ENCODE peak calls at places on chromosomes 4 and X, in five cellular contexts. One of them, this sample, is unnamed.

GRCh38 chrX:139720136-139720535 is 12.2 kb upstream of the MCF2 start:
- DNase-seq in mammary epithelial cell: peak; percentile 1
- DNase-seq in uterus: no peak
- DNase-seq in endodermal cell: peak; percentile 83
- DNase-seq in sigmoid colon: no peak
- DNase-seq in this sample: no peak

GRCh38 chrX:124226129-124226528 is 106.3 kb upstream of the TEX13D start:
- DNase-seq in mammary epithelial cell: peak; percentile 63
- DNase-seq in uterus: no peak
- DNase-seq in endodermal cell: no peak
- DNase-seq in sigmoid colon: no peak
- DNase-seq in this sample: no peak

GRCh38 chr4:25859429-25860148 is 3.2 kb downstream of the SEL1L3 start:
- DNase-seq in mammary epithelial cell: no peak
- DNase-seq in uterus: no peak
- DNase-seq in endodermal cell: no peak
- DNase-seq in sigmoid colon: no peak
- DNase-seq in this sample: no peak

GRCh38 chr4:87811977-87812376 is 12.6 kb downstream of the IBSP start:
- DNase-seq in mammary epithelial cell: no peak
- DNase-seq in uterus: no peak
- DNase-seq in endodermal cell: no peak
- DNase-seq in sigmoid colon: no peak
- DNase-seq in this sample: no peak

GRCh38 chr4:47071863-47072441 is 40.6 kb downstream of the GABRB1 start:
- DNase-seq in mammary epithelial cell: peak; percentile 21
- DNase-seq in uterus: no peak
- DNase-seq in endodermal cell: no peak
- DNase-seq in sigmoid colon: no peak
- DNase-seq in this sample: no peak

GRCh38 chrX:101931104-101931493 is 728 bp downstream of the ZMAT1 start:
- DNase-seq in mammary epithelial cell: no peak
- DNase-seq in uterus: no peak
- DNase-seq in endodermal cell: no peak
- DNase-seq in sigmoid colon: no peak
- DNase-seq in this sample: no peak

GRCh38 chrX:133921764-133922389 is 63.5 kb downstream of the GPC3 start:
- DNase-seq in mammary epithelial cell: peak; percentile 28
- DNase-seq in uterus: no peak
- DNase-seq in endodermal cell: peak; percentile 90
- DNase-seq in sigmoid colon: no peak
- DNase-seq in this sample: peak; percentile 79

GRCh38 chrX:129768586-129769466 is 10.9 kb upstream of the SASH3 start:
- DNase-seq in mammary epithelial cell: no peak
- DNase-seq in uterus: no peak
- DNase-seq in endodermal cell: no peak
- DNase-seq in sigmoid colon: no peak
- DNase-seq in this sample: no peak

GRCh38 chr4:102722740-102723139 is 38.0 kb downstream of the MANBA start:
- DNase-seq in mammary epithelial cell: no peak
- DNase-seq in uterus: no peak
- DNase-seq in endodermal cell: no peak
- DNase-seq in sigmoid colon: no peak
- DNase-seq in this sample: no peak

GRCh38 chr4:76607266-76607799 is 172.3 kb downstream of the SHROOM3 start:
- DNase-seq in mammary epithelial cell: no peak
- DNase-seq in uterus: no peak
- DNase-seq in endodermal cell: peak; percentile 12
- DNase-seq in sigmoid colon: no peak
- DNase-seq in this sample: no peak

GRCh38 chr4:136412708-136413107 is 1119.6 kb downstream of the PCDH18 start:
- DNase-seq in mammary epithelial cell: peak; percentile 21
- DNase-seq in uterus: no peak
- DNase-seq in endodermal cell: no peak
- DNase-seq in sigmoid colon: no peak
- DNase-seq in this sample: no peak

GRCh38 chrX:33855251-33855650 is 276.9 kb downstream of the FAM47A start:
- DNase-seq in mammary epithelial cell: no peak
- DNase-seq in uterus: no peak
- DNase-seq in endodermal cell: no peak
- DNase-seq in sigmoid colon: no peak
- DNase-seq in this sample: no peak

GRCh38 chrX:111568356-111568755 is 56.9 kb downstream of the SERTM2 start:
- DNase-seq in mammary epithelial cell: peak; percentile 8
- DNase-seq in uterus: peak; percentile 11
- DNase-seq in endodermal cell: peak; percentile 80
- DNase-seq in sigmoid colon: no peak
- DNase-seq in this sample: peak; percentile 15

GRCh38 chr4:180542445-180543100 is 1700.6 kb upstream of the TENM3 start:
- DNase-seq in mammary epithelial cell: peak; percentile 72
- DNase-seq in uterus: no peak
- DNase-seq in endodermal cell: no peak
- DNase-seq in sigmoid colon: no peak
- DNase-seq in this sample: no peak

GRCh38 chr4:108114503-108114902 is 54.2 kb downstream of the LEF1 start:
- DNase-seq in mammary epithelial cell: no peak
- DNase-seq in uterus: no peak
- DNase-seq in endodermal cell: no peak
- DNase-seq in sigmoid colon: no peak
- DNase-seq in this sample: no peak

GRCh38 chr4:87806520-87806919 is 7.2 kb downstream of the IBSP start:
- DNase-seq in mammary epithelial cell: peak; percentile 31
- DNase-seq in uterus: no peak
- DNase-seq in endodermal cell: no peak
- DNase-seq in sigmoid colon: no peak
- DNase-seq in this sample: no peak

GRCh38 chr4:108118505-108118904 is 50.2 kb downstream of the LEF1 start:
- DNase-seq in mammary epithelial cell: peak; percentile 45
- DNase-seq in uterus: no peak
- DNase-seq in endodermal cell: no peak
- DNase-seq in sigmoid colon: no peak
- DNase-seq in this sample: no peak

GRCh38 chr4:150209140-150209829 is 131.0 kb downstream of the DCLK2 start:
- DNase-seq in mammary epithelial cell: peak; percentile 37
- DNase-seq in uterus: peak; percentile 55
- DNase-seq in endodermal cell: peak; percentile 88
- DNase-seq in sigmoid colon: peak; percentile 80
- DNase-seq in this sample: peak; percentile 72

GRCh38 chrX:154730271-154730883 is 20.5 kb downstream of the GAB3 start:
- DNase-seq in mammary epithelial cell: no peak
- DNase-seq in uterus: peak; percentile 70
- DNase-seq in endodermal cell: no peak
- DNase-seq in sigmoid colon: no peak
- DNase-seq in this sample: peak; percentile 56

GRCh38 chrX:16067886-16068515 is 55.4 kb upstream of the GRPR start:
- DNase-seq in mammary epithelial cell: no peak
- DNase-seq in uterus: no peak
- DNase-seq in endodermal cell: no peak
- DNase-seq in sigmoid colon: no peak
- DNase-seq in this sample: no peak

GRCh38 chrX:119997570-119997969 is 54.0 kb upstream of the NKAP start:
- DNase-seq in mammary epithelial cell: no peak
- DNase-seq in uterus: no peak
- DNase-seq in endodermal cell: no peak
- DNase-seq in sigmoid colon: no peak
- DNase-seq in this sample: no peak

GRCh38 chr4:905485-906214 is 26.5 kb downstream of the GAK start:
- DNase-seq in mammary epithelial cell: no peak
- DNase-seq in uterus: no peak
- DNase-seq in endodermal cell: no peak
- DNase-seq in sigmoid colon: no peak
- DNase-seq in this sample: peak; percentile 37

GRCh38 chr4:150215601-150216000 is 137.4 kb downstream of the DCLK2 start:
- DNase-seq in mammary epithelial cell: peak; percentile 34
- DNase-seq in uterus: no peak
- DNase-seq in endodermal cell: no peak
- DNase-seq in sigmoid colon: no peak
- DNase-seq in this sample: no peak

GRCh38 chr4:177400030-177400429 is 42.2 kb downstream of the AGA start:
- DNase-seq in mammary epithelial cell: no peak
- DNase-seq in uterus: no peak
- DNase-seq in endodermal cell: no peak
- DNase-seq in sigmoid colon: no peak
- DNase-seq in this sample: no peak

GRCh38 chrX:50747471-50747900 is 66.5 kb downstream of the SHROOM4 start:
- DNase-seq in mammary epithelial cell: peak; percentile 8
- DNase-seq in uterus: no peak
- DNase-seq in endodermal cell: peak; percentile 61
- DNase-seq in sigmoid colon: no peak
- DNase-seq in this sample: no peak

GRCh38 chrX:154040307-154040756 is 20.6 kb upstream of the IRAK1 start:
- DNase-seq in mammary epithelial cell: peak; percentile 65
- DNase-seq in uterus: no peak
- DNase-seq in endodermal cell: no peak
- DNase-seq in sigmoid colon: no peak
- DNase-seq in this sample: no peak

GRCh38 chrX:19709812-19710518 is 177.4 kb downstream of the SH3KBP1 start:
- DNase-seq in mammary epithelial cell: peak; percentile 95
- DNase-seq in uterus: no peak
- DNase-seq in endodermal cell: no peak
- DNase-seq in sigmoid colon: no peak
- DNase-seq in this sample: no peak

GRCh38 chrX:150575415-150575814 is 7.0 kb downstream of the MTM1 start:
- DNase-seq in mammary epithelial cell: peak; percentile 96
- DNase-seq in uterus: no peak
- DNase-seq in endodermal cell: no peak
- DNase-seq in sigmoid colon: no peak
- DNase-seq in this sample: no peak

GRCh38 chr4:88147799-88148217 is 10.6 kb downstream of the ABCG2 start:
- DNase-seq in mammary epithelial cell: no peak
- DNase-seq in uterus: no peak
- DNase-seq in endodermal cell: peak; percentile 58
- DNase-seq in sigmoid colon: no peak
- DNase-seq in this sample: no peak

GRCh38 chr4:3662516-3662915 is 103.7 kb upstream of the ADRA2C start:
- DNase-seq in mammary epithelial cell: no peak
- DNase-seq in uterus: no peak
- DNase-seq in endodermal cell: no peak
- DNase-seq in sigmoid colon: no peak
- DNase-seq in this sample: no peak

GRCh38 chr4:3666263-3666662 is 99.9 kb upstream of the ADRA2C start:
- DNase-seq in mammary epithelial cell: no peak
- DNase-seq in uterus: no peak
- DNase-seq in endodermal cell: no peak
- DNase-seq in sigmoid colon: no peak
- DNase-seq in this sample: no peak

GRCh38 chr4:3665360-3665891 is 100.8 kb upstream of the ADRA2C start:
- DNase-seq in mammary epithelial cell: no peak
- DNase-seq in uterus: no peak
- DNase-seq in endodermal cell: no peak
- DNase-seq in sigmoid colon: no peak
- DNase-seq in this sample: no peak

GRCh38 chr4:3661989-3662388 is 104.2 kb upstream of the ADRA2C start:
- DNase-seq in mammary epithelial cell: no peak
- DNase-seq in uterus: no peak
- DNase-seq in endodermal cell: no peak
- DNase-seq in sigmoid colon: no peak
- DNase-seq in this sample: no peak

DNA sequence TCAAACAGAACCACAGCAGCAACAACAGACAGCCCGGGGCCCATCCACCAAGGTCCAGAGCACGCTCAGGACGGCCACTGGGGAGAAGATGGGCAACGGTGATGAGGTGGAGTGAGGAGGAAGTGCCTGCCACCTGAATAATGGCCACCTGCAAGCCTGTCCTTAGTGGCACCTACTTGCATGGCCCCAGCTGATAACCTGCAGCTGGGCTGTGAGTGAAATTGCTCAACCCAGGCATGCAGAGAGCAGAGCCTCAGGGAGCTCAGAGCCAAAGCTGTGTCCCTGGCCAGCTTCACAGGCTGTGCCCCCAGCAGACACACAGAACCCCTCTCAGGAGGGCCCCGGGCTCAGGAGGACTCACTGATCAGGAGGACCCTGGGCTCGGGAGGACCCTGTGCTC is 102.4 kb upstream of the ADRA2C start:
- DNase-seq in mammary epithelial cell: no peak
- DNase-seq in uterus: no peak
- DNase-seq in endodermal cell: no peak
- DNase-seq in sigmoid colon: no peak
- DNase-seq in this sample: no peak
- H3K27me3 ChIP-seq in mammary epithelial cell: no peaks in the 10 kb centered on the region
- H3K27me3 ChIP-seq in uterus: no peaks in the 10 kb centered on the region
- H3K27me3 ChIP-seq in endodermal cell: no peaks in the 10 kb centered on the region
- H3K27me3 ChIP-seq in sigmoid colon: peaks cover 22% of the 10 kb centered on the region
- H3K27me3 ChIP-seq in this sample: no peaks in the 10 kb centered on the region

DNA sequence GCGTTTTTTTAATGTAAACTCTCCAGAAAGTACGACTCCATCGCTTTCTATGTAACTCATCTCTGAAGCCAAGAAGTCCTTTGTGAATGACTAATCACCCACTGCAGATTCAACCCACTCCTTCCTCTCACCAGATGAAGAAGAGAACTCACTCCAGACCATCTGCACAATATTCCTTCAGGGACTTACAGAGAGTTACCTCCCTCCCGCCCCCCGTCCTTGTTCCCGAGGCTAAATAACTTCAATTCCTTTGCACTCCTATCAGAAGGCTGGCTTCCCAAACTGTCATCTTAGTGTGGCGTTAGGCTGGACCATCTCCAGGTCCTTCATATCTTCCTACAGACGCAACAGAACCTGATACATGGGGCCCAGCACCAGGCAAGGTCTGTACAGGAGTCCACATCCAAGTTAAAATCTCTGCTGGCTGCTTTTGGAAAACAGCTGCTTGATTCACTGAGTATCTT is 82.4 kb downstream of the AFAP1 start:
- DNase-seq in mammary epithelial cell: peak; percentile 57
- DNase-seq in uterus: peak; percentile 40
- DNase-seq in endodermal cell: no peak
- DNase-seq in sigmoid colon: peak; percentile 70
- DNase-seq in this sample: no peak
- H3K4me3 ChIP-seq in mammary epithelial cell: no peak overlapping the region
- H3K4me3 ChIP-seq in uterus: no peak overlapping the region
- H3K4me3 ChIP-seq in endodermal cell: no peak overlapping the region
- H3K4me3 ChIP-seq in sigmoid colon: no peak overlapping the region
- H3K4me3 ChIP-seq in this sample: no peak overlapping the region

GRCh38 chr4:78776031-78776728 is at the start of gene BMP2K:
- DNase-seq in mammary epithelial cell: peak; percentile 68
- DNase-seq in uterus: peak; percentile 70
- DNase-seq in endodermal cell: peak; percentile 95
- DNase-seq in sigmoid colon: peak; percentile 89
- DNase-seq in this sample: peak; percentile 83
- TF ChIP-seq CTCF in mammary epithelial cell: no peak
- TF ChIP-seq CTCF in uterus: no peak
- TF ChIP-seq CTCF in endodermal cell: peak; percentile 51
- TF ChIP-seq CTCF in sigmoid colon: no peak
- TF ChIP-seq CTCF in this sample: no peak

DNA sequence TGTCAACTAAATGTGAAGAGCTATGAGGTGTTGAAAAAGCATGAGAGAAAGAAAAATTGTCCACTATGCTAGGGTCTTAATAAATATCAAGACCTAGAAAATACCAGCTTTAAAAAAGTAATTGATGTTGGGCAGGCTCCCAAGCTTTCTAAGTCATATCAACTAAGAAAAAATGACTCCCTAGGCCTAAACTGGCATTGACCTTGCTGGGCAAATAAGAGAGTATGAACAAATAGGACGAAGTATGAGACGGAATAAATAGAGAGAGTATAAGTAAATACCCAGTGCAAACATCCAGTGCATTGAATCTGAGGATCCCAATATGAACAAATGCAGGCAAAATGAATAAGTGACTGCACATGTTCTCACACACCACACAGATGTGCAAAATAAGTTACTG is 3.2 kb downstream of the KDR start:
- DNase-seq in mammary epithelial cell: no peak
- DNase-seq in uterus: no peak
- DNase-seq in endodermal cell: no peak
- DNase-seq in sigmoid colon: no peak
- DNase-seq in this sample: no peak
- H3K27me3 ChIP-seq in mammary epithelial cell: peaks cover 22% of the 10 kb centered on the region
- H3K27me3 ChIP-seq in uterus: no peaks in the 10 kb centered on the region
- H3K27me3 ChIP-seq in endodermal cell: peaks cover 35% of the 10 kb centered on the region
- H3K27me3 ChIP-seq in sigmoid colon: peaks cover 29% of the 10 kb centered on the region
- H3K27me3 ChIP-seq in this sample: peaks cover 10% of the 10 kb centered on the region

This sample was measured in body of pancreas.